ENCODE peak calls at places on chromosome 1, in six cellular contexts. T, O, K, V, B and P are unnamed samples.

GRCh38 chr1:153354515-153355193 is 3.0 kb upstream of the S100A9 start:
- DNase-seq in T (no peak), O (no peak), K (no peak), V (no peak), B (no peak), P (no peak)

GRCh38 chr1:113138778-113139177 is 65.8 kb downstream of the LRIG2 start:
- DNase-seq in T (no peak), O (no peak), K (no peak), V (no peak), B (no peak), P (no peak)

GRCh38 chr1:177800386-177801058 is 169.3 kb downstream of the SEC16B start:
- DNase-seq in T (no peak), O (no peak), K (no peak), V (no peak), B (no peak), P (no peak)

GRCh38 chr1:15757575-15758401 is 807 bp upstream of the FBLIM1 start:
- DNase-seq in T (peak; percentile 50), O (no peak), K (no peak), V (no peak), B (peak; percentile 21), P (no peak)

GRCh38 chr1:244325056-244325764 is 126.5 kb downstream of the ADSS2 start:
- DNase-seq in T (peak; percentile 65), O (no peak), K (no peak), V (peak; percentile 75), B (no peak), P (peak; percentile 3)

GRCh38 chr1:41862411-41863221 is 56.1 kb downstream of the HIVEP3 start:
- DNase-seq in T (no peak), O (no peak), K (peak; percentile 52), V (no peak), B (peak; percentile 25), P (no peak)

GRCh38 chr1:180033387-180033786 is 78.8 kb downstream of the CEP350 start:
- DNase-seq in T (no peak), O (no peak), K (no peak), V (no peak), B (no peak), P (no peak)

GRCh38 chr1:101238681-101239094 is 1.9 kb downstream of the S1PR1 start:
- DNase-seq in T (peak; percentile 97), O (peak; percentile 88), K (peak; percentile 58), V (no peak), B (peak; percentile 78), P (no peak)

GRCh38 chr1:207067695-207068094 is 14.6 kb downstream of the PFKFB2 start:
- DNase-seq in T (no peak), O (no peak), K (no peak), V (no peak), B (no peak), P (no peak)

GRCh38 chr1:47023268-47024137 is at the start of gene CYP4X1:
- DNase-seq in T (peak; percentile 67), O (no peak), K (peak; percentile 49), V (no peak), B (no peak), P (no peak)

GRCh38 chr1:153683853-153684252 is 5.4 kb downstream of the NPR1 start:
- DNase-seq in T (no peak), O (no peak), K (no peak), V (no peak), B (no peak), P (no peak)

GRCh38 chr1:6358144-6358624 is 35.4 kb downstream of the ACOT7 start:
- DNase-seq in T (no peak), O (no peak), K (no peak), V (no peak), B (no peak), P (peak; percentile 39)

GRCh38 chr1:240295811-240296210 is 204.1 kb downstream of the FMN2 start:
- DNase-seq in T (no peak), O (no peak), K (no peak), V (no peak), B (no peak), P (no peak)

GRCh38 chr1:92211166-92211565 is 6.5 kb upstream of the C1orf146 start:
- DNase-seq in T (no peak), O (no peak), K (no peak), V (no peak), B (no peak), P (no peak)

GRCh38 chr1:8261398-8261762 is 56.5 kb upstream of the SLC45A1 start:
- DNase-seq in T (no peak), O (no peak), K (no peak), V (no peak), B (no peak), P (no peak)